ENCODE peak calls at places on chromosome 5, in four cellular contexts. R is SK-MEL-5, F is glutamatergic neuron, D is GM23338. H is an unnamed sample.
A peak's percentile ranks its signal among the peaks of the same experiment; 100 is the strongest.

GRCh38 chr5:136023935-136024645 is 4.7 kb upstream of the TGFBI start:
- DNase-seq in F (no peak), R (no peak), D (no peak), H (peak; percentile 86)

GRCh38 chr5:139961435-139962157 is 81.5 kb downstream of the NRG2 start:
- DNase-seq in D (no peak), F (no peak), R (no peak), H (peak; percentile 47)

GRCh38 chr5:127492854-127493738 is 24.3 kb upstream of the PRRC1 start:
- DNase-seq in R (peak; percentile 71), F (no peak), D (peak; percentile 56), H (peak; percentile 53)

GRCh38 chr5:101679816-101680215 is 616.3 kb downstream of the SLCO4C1 start:
- DNase-seq in R (peak; percentile 20), F (no peak), D (no peak), H (peak; percentile 38)

GRCh38 chr5:160165137-160166068 is 46.2 kb upstream of the PWWP2A start:
- DNase-seq in F (peak; percentile 89), D (peak; percentile 94), R (peak; percentile 96), H (peak; percentile 99)

GRCh38 chr5:83551826-83552225 is 80.3 kb downstream of the VCAN start:
- DNase-seq in D (no peak), F (no peak), R (no peak), H (peak; percentile 54)

GRCh38 chr5:96292582-96293247 is 140.3 kb downstream of the PCSK1 start:
- DNase-seq in R (no peak), D (no peak), F (no peak), H (peak; percentile 52)

GRCh38 chr5:158869092-158869491 is 230.6 kb downstream of the EBF1 start:
- DNase-seq in F (no peak), R (no peak), D (peak; percentile 76), H (no peak)

GRCh38 chr5:170338933-170339779 is 41.6 kb upstream of the LCP2 start:
- DNase-seq in F (no peak), R (peak; percentile 58), D (peak; percentile 65), H (no peak)

GRCh38 chr5:29054694-29055093 is 2016.3 kb upstream of the CDH9 start:
- DNase-seq in D (no peak), F (no peak), R (no peak), H (no peak)

GRCh38 chr5:154706416-154706815 is 48.8 kb upstream of the LARP1 start:
- DNase-seq in D (no peak), R (no peak), F (no peak), H (no peak)

GRCh38 chr5:116554764-116555163 is 19.9 kb downstream of the SEMA6A start:
- DNase-seq in R (no peak), F (no peak), D (no peak), H (no peak)

GRCh38 chr5:92429642-92430041 is 1046.5 kb upstream of the ARRDC3 start:
- DNase-seq in D (no peak), R (no peak), F (no peak), H (no peak)

GRCh38 chr5:63961598-63962161 is 565 bp downstream of the HTR1A start:
- DNase-seq in D (peak; percentile 55), R (no peak), F (peak; percentile 55), H (no peak)

H was measured in M059J.